ENCODE peak calls at places on chromosomes 16 and 17, in eight cellular contexts. U is suprapubic skin, G is breast epithelium, M is esophagus squamous epithelium, Z is uterus, I is Peyer's patch, C is heart left ventricle, K is tibial nerve. B is an unnamed sample.

GRCh38 chr16:3036726-3037315 is at the start of gene BICDL2:
- DNase-seq in K (no peak), Z (no peak), I (peak; percentile 88), U (peak; percentile 71), C (no peak), M (no peak), G (no peak), B (no peak)

GRCh38 chr16:88387941-88388627 is 5.3 kb downstream of the ZNF469 start:
- DNase-seq in U (no peak), Z (no peak), I (peak; percentile 63), C (no peak), M (no peak), K (no peak), G (peak; percentile 93), B (peak; percentile 38)

GRCh38 chr17:53655591-53655990 is 167.1 kb upstream of the KIF2B start:
- DNase-seq in Z (no peak), I (no peak), M (no peak), U (no peak), C (no peak), K (no peak), G (no peak), B (no peak)

GRCh38 chr16:57131351-57131970 is 39.1 kb downstream of the CPNE2 start:
- DNase-seq in G (no peak), U (no peak), I (no peak), M (no peak), C (no peak), K (no peak), Z (no peak), B (no peak)

GRCh38 chr17:76893623-76894358 is 25.6 kb downstream of the MGAT5B start:
- DNase-seq in I (no peak), C (no peak), G (no peak), M (no peak), K (no peak), U (no peak), Z (no peak), B (no peak)

GRCh38 chr17:17088511-17089205 is 46.4 kb downstream of the MPRIP start:
- DNase-seq in G (peak; percentile 35), U (peak; percentile 40), K (no peak), M (no peak), C (no peak), Z (no peak), I (no peak), B (no peak)

GRCh38 chr16:85524630-85525463 is 88.3 kb upstream of the GSE1 start:
- DNase-seq in K (peak; percentile 22), G (peak; percentile 70), M (no peak), I (no peak), U (peak; percentile 81), C (peak; percentile 52), Z (no peak), B (peak; percentile 73)

GRCh38 chr17:60327122-60327869 is 64.6 kb downstream of the USP32 start:
- DNase-seq in U (no peak), G (no peak), M (no peak), I (no peak), Z (no peak), K (no peak), C (no peak), B (no peak)

GRCh38 chr17:64507418-64507766 is 615 bp downstream of the CEP95 start:
- DNase-seq in C (no peak), M (no peak), G (no peak), U (peak; percentile 72), K (peak; percentile 26), I (no peak), Z (peak; percentile 33), B (no peak)

GRCh38 chr16:20004931-20005330 is 68.8 kb downstream of the GPR139 start:
- DNase-seq in I (no peak), K (no peak), Z (no peak), C (no peak), M (no peak), U (no peak), G (no peak), B (no peak)

GRCh38 chr17:49516190-49516589 is 21.1 kb downstream of the NGFR start:
- DNase-seq in C (no peak), I (no peak), G (peak; percentile 48), U (no peak), Z (no peak), M (no peak), K (no peak), B (no peak)

GRCh38 chr16:47043970-47044684 is 70.7 kb upstream of the DNAJA2 start:
- DNase-seq in C (no peak), K (no peak), G (no peak), M (no peak), U (no peak), Z (no peak), I (no peak), B (no peak)

GRCh38 chr16:9681556-9681955 is 500.7 kb downstream of the GRIN2A start:
- DNase-seq in K (no peak), U (no peak), G (no peak), C (no peak), Z (no peak), M (no peak), I (no peak), B (no peak)

GRCh38 chr17:77724876-77725615 is 233.5 kb upstream of the TNRC6C start:
- DNase-seq in G (no peak), U (peak; percentile 51), I (no peak), Z (no peak), C (no peak), K (no peak), M (no peak), B (no peak)

GRCh38 chr17:50689251-50689650 is 18.5 kb downstream of the ANKRD40 start:
- DNase-seq in G (no peak), I (no peak), Z (no peak), U (peak; percentile 44), M (no peak), C (no peak), K (no peak), B (peak; percentile 80)

GRCh38 chr16:3542601-3543373 is 34.4 kb downstream of the NLRC3 start:
- DNase-seq in G (no peak), K (no peak), Z (no peak), U (no peak), C (no peak), I (no peak), M (no peak), B (no peak)

GRCh38 chr16:72552675-72553074 is 380.7 kb upstream of the PMFBP1 start:
- DNase-seq in K (no peak), G (no peak), Z (no peak), I (no peak), U (no peak), M (no peak), C (no peak), B (no peak)

GRCh38 chr17:1598399-1599095 is 30.1 kb downstream of the SLC43A2 start:
- DNase-seq in U (no peak), C (no peak), I (no peak), K (no peak), M (no peak), Z (no peak), G (no peak), B (no peak)

GRCh38 chr17:36697907-36698526 is 96.6 kb downstream of the MRM1 start:
- DNase-seq in Z (no peak), M (no peak), K (no peak), G (no peak), C (no peak), I (no peak), U (no peak), B (no peak)

DNA sequence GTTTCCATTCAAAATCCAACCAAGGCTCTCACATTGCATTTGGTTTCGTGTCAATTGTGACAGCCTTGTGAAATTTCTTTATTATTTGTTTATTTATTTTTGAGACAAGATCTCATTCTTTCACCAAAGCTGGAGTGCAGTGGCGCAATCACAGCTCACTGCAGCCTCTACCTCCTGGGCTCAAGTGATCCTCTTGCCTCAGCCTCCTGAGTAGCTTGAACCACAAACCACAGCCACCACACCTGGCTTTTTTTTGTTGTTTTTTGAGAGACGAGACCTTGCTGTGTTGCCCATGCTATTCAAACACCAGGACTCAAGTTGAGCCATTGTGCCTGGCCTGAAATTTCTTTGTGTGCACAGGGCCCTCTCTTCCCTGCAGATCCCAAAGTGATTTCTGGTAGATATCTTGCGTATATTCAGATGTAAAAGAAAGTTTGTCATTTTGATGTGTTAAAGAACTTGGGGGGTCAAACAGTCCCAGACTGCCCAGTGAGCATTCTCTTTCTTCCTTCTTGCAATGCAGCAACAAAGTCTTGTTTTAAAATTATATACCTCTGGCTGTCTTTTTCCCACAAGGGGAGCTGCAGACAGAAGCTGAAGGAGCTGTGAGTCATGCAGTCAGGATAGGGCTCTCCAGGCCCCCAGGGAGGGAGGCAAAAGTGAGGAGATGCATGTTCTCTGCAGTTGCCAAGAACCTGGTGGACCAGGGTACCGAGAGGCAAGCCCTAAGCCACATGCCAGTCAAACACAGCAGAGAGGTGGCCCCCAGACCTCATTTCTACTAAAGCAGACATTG is 15.5 kb upstream of the USP22 start:
- DNase-seq in I (no peak), K (no peak), Z (no peak), G (no peak), C (no peak), M (no peak), U (no peak), B (no peak)
- TF ChIP-seq CTCF in I (no peak), K (no peak), Z (no peak), G (no peak), C (no peak), M (no peak), U (no peak), B (no peak)

GRCh38 chr17:7351665-7352558 is at the start of gene KCTD11:
- DNase-seq in M (no peak), I (peak; percentile 95), Z (peak; percentile 88), U (peak; percentile 93), C (peak; percentile 93), G (peak; percentile 93), K (peak; percentile 85), B (peak; percentile 91)

GRCh38 chr17:7343250-7343649 is 6.9 kb downstream of the ACAP1 start:
- DNase-seq in G (no peak), M (no peak), Z (no peak), K (no peak), I (no peak), C (no peak), U (no peak), B (no peak)

GRCh38 chr17:7348478-7349242 is 3.3 kb upstream of the KCTD11 start:
- DNase-seq in M (no peak), Z (no peak), U (peak; percentile 67), G (no peak), C (peak; percentile 25), K (no peak), I (no peak), B (no peak)

GRCh38 chr17:7347630-7348477 is 4.1 kb upstream of the KCTD11 start:
- DNase-seq in K (no peak), U (peak; percentile 64), I (no peak), M (no peak), G (no peak), Z (no peak), C (no peak), B (peak; percentile 44)

GRCh38 chr17:7346761-7347614 is 5.0 kb upstream of the KCTD11 start:
- DNase-seq in C (no peak), U (peak; percentile 64), K (no peak), G (no peak), M (no peak), I (no peak), Z (no peak), B (no peak)
- TF ChIP-seq POLR2A in C (no peak), U (no peak), K (no peak), G (no peak), M (no peak), I (no peak), Z (no peak), B (no peak)

GRCh38 chr16:67672739-67673662 is 6.4 kb downstream of the C16orf86 start:
- DNase-seq in C (peak; percentile 62), K (peak; percentile 59), Z (peak; percentile 65), U (no peak), I (peak; percentile 71), G (peak; percentile 74), M (no peak), B (peak; percentile 82)
- TF ChIP-seq CTCF in C (peak; percentile 77), K (peak; percentile 56), Z (peak; percentile 41), U (peak; percentile 61), I (peak; percentile 71), G (peak; percentile 75), M (peak; percentile 58), B (peak; percentile 86)

GRCh38 chr17:42536048-42536371 is at the start of gene NAGLU:
- DNase-seq in Z (peak; percentile 96), G (peak; percentile 96), C (peak; percentile 98), U (peak; percentile 98), K (peak; percentile 98), I (peak; percentile 97), M (peak; percentile 39), B (peak; percentile 97)
- TF ChIP-seq POLR2A in Z (peak; percentile 83), G (peak; percentile 48), C (no peak), U (peak; percentile 82), K (peak; percentile 69), I (peak; percentile 64), M (no peak), B (peak; percentile 53)